ENCODE peak calls at places on chromosomes 7 and 10, in six cellular contexts. S, O, V, T, N and J are unnamed samples.

GRCh38 chr7:129363-130221 is 62.8 kb upstream of the FAM20C start:
- DNase-seq in O (no peak), V (no peak), N (no peak), T (peak; percentile 36), S (no peak), J (no peak)

GRCh38 chr10:121608669-121609190 is 10.5 kb upstream of the FGFR2 start:
- DNase-seq in T (peak; percentile 35), N (peak; percentile 49), S (peak; percentile 43), O (peak; percentile 17), V (no peak), J (peak; percentile 65)

GRCh38 chr7:44463169-44463808 is 27.2 kb downstream of the NUDCD3 start:
- DNase-seq in S (no peak), V (no peak), T (no peak), N (no peak), O (no peak), J (no peak)

GRCh38 chr7:67918158-67918557 is 921.5 kb downstream of the TYW1 start:
- DNase-seq in T (no peak), V (no peak), S (no peak), N (no peak), O (no peak), J (no peak)

GRCh38 chr10:71623098-71623985 is 96.2 kb downstream of the C10orf105 start:
- DNase-seq in V (no peak), T (no peak), N (no peak), S (no peak), O (peak; percentile 11), J (peak; percentile 32)

GRCh38 chr7:128726031-128726430 is 13.1 kb upstream of the CALU start:
- DNase-seq in O (no peak), T (no peak), N (no peak), S (no peak), V (no peak), J (no peak)

GRCh38 chr10:8088504-8088903 is 34.0 kb downstream of the GATA3 start:
- DNase-seq in T (no peak), N (no peak), O (peak; percentile 38), V (no peak), S (no peak), J (no peak)

GRCh38 chr10:43407148-43407575 is 1.8 kb downstream of the HNRNPF start:
- DNase-seq in O (peak; percentile 58), S (no peak), N (peak; percentile 67), T (peak; percentile 45), V (peak; percentile 68), J (peak; percentile 32)

GRCh38 chr7:41720886-41721285 is 18.0 kb upstream of the INHBA start:
- DNase-seq in N (no peak), V (no peak), S (no peak), T (no peak), O (no peak), J (no peak)

GRCh38 chr7:130890176-130891020 is 156.4 kb upstream of the KLF14 start:
- DNase-seq in N (no peak), V (no peak), T (no peak), S (no peak), O (no peak), J (no peak)

GRCh38 chr7:7841027-7841426 is 122.6 kb upstream of the RPA3 start:
- DNase-seq in T (no peak), O (no peak), N (no peak), V (no peak), S (no peak), J (no peak)
- H3K4me3 ChIP-seq in T (no peak overlapping the region), O (no peak overlapping the region), N (no peak overlapping the region), V (no peak overlapping the region), S (no peak overlapping the region), J (no peak overlapping the region)

GRCh38 chr7:154791611-154792010 is 211.3 kb downstream of the PAXIP1 start:
- DNase-seq in N (no peak), S (no peak), O (no peak), T (no peak), V (no peak), J (no peak)

GRCh38 chr7:154792436-154793055 is 210.4 kb downstream of the PAXIP1 start:
- DNase-seq in O (no peak), T (no peak), S (no peak), V (no peak), N (no peak), J (no peak)

GRCh38 chr7:154795437-154795836 is 207.5 kb downstream of the PAXIP1 start:
- DNase-seq in O (no peak), V (no peak), N (no peak), T (no peak), S (no peak), J (no peak)

GRCh38 chr7:154795014-154795413 is 207.9 kb downstream of the PAXIP1 start:
- DNase-seq in T (no peak), S (no peak), N (no peak), V (no peak), O (no peak), J (peak; percentile 13)

DNA sequence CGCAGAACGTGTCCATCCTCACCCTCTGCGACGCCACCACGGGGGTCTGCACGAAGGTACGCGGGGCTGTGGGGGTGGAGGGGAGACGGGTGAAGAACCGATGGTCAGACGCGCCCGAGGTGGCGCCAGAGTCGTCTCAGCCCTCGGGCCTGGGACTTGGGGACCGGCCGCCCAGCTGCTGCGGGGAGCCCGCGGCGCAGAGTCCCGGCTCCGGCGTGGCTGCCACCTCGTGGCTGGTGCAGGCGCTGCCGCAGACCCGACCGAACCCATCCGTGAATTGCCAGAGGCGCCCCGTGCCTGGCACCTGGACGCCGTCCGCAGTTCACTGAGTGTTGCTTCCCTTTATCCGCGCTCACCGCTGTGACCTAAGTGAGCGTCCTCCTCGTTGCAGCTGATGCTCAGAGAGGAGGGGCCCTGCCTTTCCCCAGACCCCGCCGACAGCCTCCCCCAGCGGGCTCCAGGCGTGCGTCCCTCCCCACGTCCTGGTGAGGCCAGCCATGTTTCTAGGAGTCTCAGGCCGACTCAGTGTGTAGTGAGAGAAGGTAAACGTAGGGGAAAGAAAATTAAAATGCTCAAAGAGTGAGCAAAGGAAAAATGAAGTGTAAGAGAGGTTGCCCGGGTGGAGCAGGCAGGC is 208.7 kb downstream of the PAXIP1 start:
- DNase-seq in S (no peak), T (no peak), O (no peak), N (no peak), V (no peak), J (peak; percentile 34)
- TF ChIP-seq CTCF in S (no peak), T (peak; percentile 40), O (no peak), N (peak; percentile 47), V (peak; percentile 15), J (peak; percentile 74)

GRCh38 chr7:133789951-133790350 is 337.2 kb upstream of the LRGUK start:
- DNase-seq in S (no peak), O (no peak), T (no peak), V (no peak), N (no peak), J (peak; percentile 7)
- H3K9me3 ChIP-seq in S (no peaks in the 10 kb centered on the region), O (no peaks in the 10 kb centered on the region), T (no peaks in the 10 kb centered on the region), V (no peaks in the 10 kb centered on the region), N (no peaks in the 10 kb centered on the region), J (no peaks in the 10 kb centered on the region)

GRCh38 chr10:1045415-1045814 is 3.5 kb downstream of the IDI1 start:
- DNase-seq in O (no peak), V (no peak), N (no peak), S (no peak), T (no peak), J (no peak)
- H3K4me3 ChIP-seq in O (no peak overlapping the region), V (no peak overlapping the region), N (no peak overlapping the region), S (no peak overlapping the region), T (no peak overlapping the region), J (no peak overlapping the region)

GRCh38 chr10:51367120-51367519 is 292.8 kb downstream of the PRKG1 start:
- DNase-seq in S (no peak), O (no peak), T (no peak), N (no peak), V (no peak), J (no peak)

GRCh38 chr10:51371725-51372124 is 297.4 kb downstream of the PRKG1 start:
- DNase-seq in N (no peak), V (no peak), S (no peak), O (no peak), T (no peak), J (no peak)

GRCh38 chr10:51369903-51370302 is 295.6 kb downstream of the PRKG1 start:
- DNase-seq in N (no peak), T (no peak), V (no peak), S (no peak), O (no peak), J (no peak)

GRCh38 chr10:51366044-51366443 is 291.8 kb downstream of the PRKG1 start:
- DNase-seq in V (peak; percentile 43), T (no peak), N (no peak), S (no peak), O (no peak), J (no peak)

GRCh38 chr10:51368943-51369342 is 294.7 kb downstream of the PRKG1 start:
- DNase-seq in S (no peak), O (no peak), T (peak; percentile 15), V (no peak), N (no peak), J (no peak)
- TF ChIP-seq CTCF in S (no peak), O (no peak), T (peak; percentile 50), V (no peak), N (no peak), J (no peak)